ENCODE peak calls at places on chromosomes 12 and 14, in seven cellular contexts. D is HCT116, M is right atrium auricular region, Y is psoas muscle, Z is tibial nerve, U is hepatocyte, O is astrocyte of the spinal cord. F is an unnamed sample.

GRCh38 chr14:74737753-74738325 is 24.9 kb downstream of the FCF1 start:
- DNase-seq in D (no peak), O (peak; percentile 4), Y (no peak), U (no peak), Z (no peak), M (no peak), F (no peak)

GRCh38 chr14:21039059-21039422 is 3.1 kb upstream of the RNASE7 start:
- DNase-seq in M (peak; percentile 90), O (peak; percentile 35), D (no peak), U (peak; percentile 75), Y (peak; percentile 90), Z (peak; percentile 77), F (no peak)

GRCh38 chr12:109544955-109545531 is 28.3 kb downstream of the MMAB start:
- DNase-seq in Z (no peak), O (no peak), D (no peak), U (no peak), Y (no peak), M (no peak), F (no peak)

GRCh38 chr14:58740584-58740983 is 102.8 kb downstream of the DACT1 start:
- DNase-seq in M (no peak), U (no peak), Y (no peak), Z (no peak), D (no peak), O (no peak), F (no peak)

GRCh38 chr12:77387214-77387613 is 321.8 kb upstream of the E2F7 start:
- DNase-seq in Z (no peak), O (no peak), Y (no peak), M (no peak), U (no peak), D (no peak), F (no peak)

GRCh38 chr14:51653855-51654548 is 2.3 kb downstream of the FRMD6 start:
- DNase-seq in U (no peak), Y (no peak), O (peak; percentile 42), M (no peak), Z (no peak), D (no peak), F (no peak)

GRCh38 chr12:116673713-116674112 is 64.2 kb downstream of the SPRING1 start:
- DNase-seq in Y (no peak), O (no peak), D (peak; percentile 21), U (no peak), Z (no peak), M (no peak), F (no peak)

GRCh38 chr12:93880853-93881522 is 203.8 kb downstream of the CRADD start:
- DNase-seq in U (no peak), Z (no peak), Y (no peak), D (no peak), M (peak; percentile 11), O (no peak), F (no peak)

GRCh38 chr14:95346820-95347219 is 27.1 kb upstream of the CLMN start:
- DNase-seq in O (peak; percentile 10), Z (no peak), U (no peak), D (no peak), Y (no peak), M (no peak), F (no peak)

GRCh38 chr12:110728628-110729027 is 14.1 kb downstream of the PPP1CC start:
- DNase-seq in U (no peak), Y (no peak), M (no peak), D (no peak), O (no peak), Z (no peak), F (no peak)

GRCh38 chr12:41932470-41932991 is 212.1 kb downstream of the GXYLT1 start:
- DNase-seq in M (peak; percentile 71), O (peak; percentile 33), Y (peak; percentile 76), U (peak; percentile 69), D (no peak), Z (peak; percentile 36), F (peak; percentile 12)

GRCh38 chr14:92988786-92989755 is 66.1 kb downstream of the CHGA start:
- DNase-seq in O (no peak), Y (no peak), Z (no peak), D (no peak), U (no peak), M (no peak), F (no peak)

GRCh38 chr14:69727860-69728259 is 39.1 kb upstream of the SRSF5 start:
- DNase-seq in D (no peak), Y (no peak), O (no peak), M (no peak), Z (no peak), U (no peak), F (no peak)

GRCh38 chr14:72476657-72477499 is 417.0 kb downstream of the DPF3 start:
- DNase-seq in D (peak; percentile 76), Z (no peak), U (peak; percentile 20), Y (no peak), M (peak; percentile 62), O (peak; percentile 93), F (peak; percentile 16)

GRCh38 chr14:71108398-71109114 is 201.3 kb downstream of the PCNX1 start:
- DNase-seq in M (no peak), Y (no peak), O (no peak), U (no peak), Z (no peak), D (no peak), F (no peak)

GRCh38 chr12:50059440-50060119 is 2.2 kb downstream of the ASIC1 start:
- DNase-seq in Z (no peak), Y (no peak), O (no peak), M (no peak), U (no peak), D (no peak), F (no peak)

GRCh38 chr14:80669416-80669815 is 272.1 kb downstream of the CEP128 start:
- DNase-seq in U (no peak), M (no peak), Z (no peak), Y (no peak), D (no peak), O (peak; percentile 22), F (no peak)

GRCh38 chr14:105398726-105399440 is 545 bp downstream of the TEX22 start:
- DNase-seq in D (no peak), U (peak; percentile 48), Y (no peak), Z (no peak), O (no peak), M (no peak), F (no peak)

GRCh38 chr12:48302161-48302896 is 48.4 kb downstream of the ZNF641 start:
- DNase-seq in U (no peak), O (no peak), D (no peak), M (no peak), Z (no peak), Y (no peak), F (no peak)

GRCh38 chr12:45547822-45548221 is 181.7 kb upstream of the ARID2 start:
- DNase-seq in Y (no peak), U (no peak), O (peak; percentile 9), Z (no peak), M (no peak), D (no peak), F (no peak)

GRCh38 chr14:21436567-21437062 is 19.3 kb downstream of the CHD8 start:
- DNase-seq in M (no peak), D (no peak), Z (no peak), O (peak; percentile 18), Y (no peak), U (no peak), F (no peak)

GRCh38 chr14:104586832-104587620 is 7.5 kb downstream of the C14orf180 start:
- DNase-seq in U (no peak), Z (no peak), M (peak; percentile 75), Y (peak; percentile 49), O (no peak), D (no peak), F (no peak)

GRCh38 chr14:46290706-46291105 is 360.9 kb downstream of the RPL10L start:
- DNase-seq in U (no peak), M (no peak), O (no peak), Y (no peak), D (no peak), Z (no peak), F (no peak)

GRCh38 chr14:102907303-102907844 is 15.1 kb upstream of the AMN start:
- DNase-seq in M (no peak), U (no peak), D (no peak), Y (no peak), Z (no peak), O (no peak), F (no peak)

GRCh38 chr12:26818636-26819035 is 14.4 kb downstream of the ITPR2 start:
- DNase-seq in Y (no peak), Z (no peak), M (no peak), D (no peak), O (no peak), U (no peak), F (no peak)
- H3K4me3 ChIP-seq in Y (no peak overlapping the region), Z (no peak overlapping the region), M (no peak overlapping the region), D (no peak overlapping the region), O (no peak overlapping the region), U (no peak overlapping the region), F (no peak overlapping the region)

DNA sequence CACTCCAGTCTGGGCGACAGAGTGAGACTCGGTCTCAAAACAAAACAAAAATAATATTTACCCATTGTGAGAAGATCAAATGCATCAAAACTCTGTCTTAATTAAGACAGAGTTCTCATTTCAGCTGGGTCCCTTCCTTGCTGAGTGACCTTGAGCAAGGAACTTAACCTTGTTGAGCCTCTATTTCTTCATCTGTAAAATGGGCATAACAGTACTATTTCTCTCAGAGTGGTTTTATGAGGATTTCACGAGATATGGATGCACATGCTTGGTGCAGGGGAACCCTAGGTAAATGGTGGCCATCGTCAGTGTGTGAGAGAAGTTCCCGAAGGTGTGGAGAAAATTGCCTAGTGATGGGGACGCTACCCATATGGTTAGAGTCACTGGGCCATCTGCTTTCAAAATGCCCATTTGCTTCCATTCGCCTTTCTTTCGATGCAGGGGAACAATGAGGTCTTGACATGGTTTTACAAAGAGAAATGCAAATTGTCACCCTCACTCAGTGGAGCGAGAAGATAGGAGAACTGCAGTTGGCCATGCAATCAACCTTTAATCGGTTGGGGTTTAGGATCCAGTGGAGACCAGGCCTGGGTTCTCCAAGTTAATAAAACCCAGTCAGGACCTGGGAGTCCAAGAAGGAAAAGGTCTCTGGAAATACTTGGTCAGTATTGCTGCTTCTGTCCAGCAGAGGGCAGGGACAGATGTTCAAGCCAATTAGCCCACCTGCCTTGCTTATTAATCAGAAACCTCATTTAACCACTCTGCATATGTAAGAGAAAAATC is 37.1 kb downstream of the CFAP251 start:
- DNase-seq in O (peak; percentile 24), D (peak; percentile 24), Y (no peak), M (no peak), U (no peak), Z (no peak), F (no peak)
- TF ChIP-seq CTCF in O (peak; percentile 67), D (peak; percentile 74), Y (peak; percentile 51), M (peak; percentile 59), U (peak; percentile 36), Z (peak; percentile 28), F (peak; percentile 71)

GRCh38 chr12:88553941-88554658 is 26.2 kb downstream of the KITLG start:
- DNase-seq in Y (no peak), O (peak; percentile 82), M (no peak), U (no peak), D (peak; percentile 49), Z (peak; percentile 44), F (peak; percentile 89)
- H3K4me3 ChIP-seq in Y (no peak overlapping the region), O (no peak overlapping the region), M (no peak overlapping the region), U (no peak overlapping the region), D (no peak overlapping the region), Z (no peak overlapping the region), F (no peak overlapping the region)

GRCh38 chr12:30437044-30437443 is 258.6 kb downstream of the IPO8 start:
- DNase-seq in M (no peak), Z (no peak), O (no peak), Y (no peak), U (no peak), D (no peak), F (no peak)

GRCh38 chr12:30437616-30438015 is 258.1 kb downstream of the IPO8 start:
- DNase-seq in O (no peak), M (no peak), Y (no peak), Z (no peak), U (no peak), D (no peak), F (no peak)

GRCh38 chr12:30438526-30439120 is 257.0 kb downstream of the IPO8 start:
- DNase-seq in D (no peak), O (no peak), Y (no peak), M (no peak), U (no peak), Z (no peak), F (no peak)

GRCh38 chr12:30440826-30441602 is 254.7 kb downstream of the IPO8 start:
- DNase-seq in M (no peak), Y (no peak), U (peak; percentile 55), Z (no peak), O (no peak), D (peak; percentile 43), F (no peak)
- TF ChIP-seq CTCF in M (peak; percentile 44), Y (no peak), U (peak; percentile 46), Z (no peak), O (peak; percentile 73), D (peak; percentile 80), F (peak; percentile 86)

F was measured in retinal pigment epithelial cell.